ENCODE peak calls at places on chromosome 13, in nine cellular contexts. One of them, this sample, is unnamed.

GRCh38 chr13:20359335-20359734 is 127.2 kb upstream of the GJB6 start:
- DNase-seq in ascending aorta: no peak
- DNase-seq in CD8-positive, alpha-beta T cell: no peak
- DNase-seq in stomach: no peak
- DNase-seq in stimulated activated CD8-positive, alpha-beta memory T cell treated with anti-CD3 and anti-CD28 coated beads, Interleukin-4, amount 100 ng/mL, for 1 hour: no peak
- DNase-seq in globus pallidus: no peak
- DNase-seq in EH: peak
- DNase-seq in activated CD8-positive, alpha-beta memory T cell treated with anti-CD3 and anti-CD28 coated beads for 4 hours: no peak
- DNase-seq in T-helper 2 cell treated with Interferon-gamma antibody and Interleukin-4, amounts not matched to agents 5 μg/mL and 100 μg/mL, for 36 hours: peak
- DNase-seq in this sample: no peak

GRCh38 chr13:20053016-20053415 is 94.5 kb downstream of the ZMYM2 start:
- DNase-seq in globus pallidus: no peak
- DNase-seq in stomach: no peak
- DNase-seq in T-helper 2 cell treated with Interferon-gamma antibody and Interleukin-4, amounts not matched to agents 5 μg/mL and 100 μg/mL, for 36 hours: no peak
- DNase-seq in EH: peak
- DNase-seq in stimulated activated CD8-positive, alpha-beta memory T cell treated with anti-CD3 and anti-CD28 coated beads, Interleukin-4, amount 100 ng/mL, for 1 hour: no peak
- DNase-seq in CD8-positive, alpha-beta T cell: no peak
- DNase-seq in ascending aorta: no peak
- DNase-seq in activated CD8-positive, alpha-beta memory T cell treated with anti-CD3 and anti-CD28 coated beads for 4 hours: no peak
- DNase-seq in this sample: no peak

GRCh38 chr13:112705286-112705685 is 15.4 kb downstream of the ATP11A start:
- DNase-seq in EH: no peak
- DNase-seq in ascending aorta: no peak
- DNase-seq in stimulated activated CD8-positive, alpha-beta memory T cell treated with anti-CD3 and anti-CD28 coated beads, Interleukin-4, amount 100 ng/mL, for 1 hour: no peak
- DNase-seq in CD8-positive, alpha-beta T cell: no peak
- DNase-seq in activated CD8-positive, alpha-beta memory T cell treated with anti-CD3 and anti-CD28 coated beads for 4 hours: no peak
- DNase-seq in globus pallidus: no peak
- DNase-seq in T-helper 2 cell treated with Interferon-gamma antibody and Interleukin-4, amounts not matched to agents 5 μg/mL and 100 μg/mL, for 36 hours: no peak
- DNase-seq in stomach: peak
- DNase-seq in this sample: no peak

GRCh38 chr13:19782049-19782726 is 557 bp downstream of the PSPC1 start:
- DNase-seq in T-helper 2 cell treated with Interferon-gamma antibody and Interleukin-4, amounts not matched to agents 5 μg/mL and 100 μg/mL, for 36 hours: peak
- DNase-seq in CD8-positive, alpha-beta T cell: peak
- DNase-seq in globus pallidus: no peak
- DNase-seq in ascending aorta: no peak
- DNase-seq in EH: peak
- DNase-seq in stomach: peak
- DNase-seq in stimulated activated CD8-positive, alpha-beta memory T cell treated with anti-CD3 and anti-CD28 coated beads, Interleukin-4, amount 100 ng/mL, for 1 hour: peak
- DNase-seq in activated CD8-positive, alpha-beta memory T cell treated with anti-CD3 and anti-CD28 coated beads for 4 hours: peak
- DNase-seq in this sample: peak

GRCh38 chr13:112519517-112520060 is 68.4 kb downstream of the TUBGCP3 start:
- DNase-seq in stimulated activated CD8-positive, alpha-beta memory T cell treated with anti-CD3 and anti-CD28 coated beads, Interleukin-4, amount 100 ng/mL, for 1 hour: no peak
- DNase-seq in activated CD8-positive, alpha-beta memory T cell treated with anti-CD3 and anti-CD28 coated beads for 4 hours: no peak
- DNase-seq in EH: no peak
- DNase-seq in stomach: no peak
- DNase-seq in CD8-positive, alpha-beta T cell: no peak
- DNase-seq in globus pallidus: no peak
- DNase-seq in ascending aorta: no peak
- DNase-seq in T-helper 2 cell treated with Interferon-gamma antibody and Interleukin-4, amounts not matched to agents 5 μg/mL and 100 μg/mL, for 36 hours: no peak
- DNase-seq in this sample: no peak

GRCh38 chr13:58882556-58882955 is 1251.0 kb downstream of the PCDH17 start:
- DNase-seq in T-helper 2 cell treated with Interferon-gamma antibody and Interleukin-4, amounts not matched to agents 5 μg/mL and 100 μg/mL, for 36 hours: no peak
- DNase-seq in ascending aorta: no peak
- DNase-seq in EH: no peak
- DNase-seq in activated CD8-positive, alpha-beta memory T cell treated with anti-CD3 and anti-CD28 coated beads for 4 hours: no peak
- DNase-seq in CD8-positive, alpha-beta T cell: no peak
- DNase-seq in stimulated activated CD8-positive, alpha-beta memory T cell treated with anti-CD3 and anti-CD28 coated beads, Interleukin-4, amount 100 ng/mL, for 1 hour: no peak
- DNase-seq in globus pallidus: no peak
- DNase-seq in stomach: no peak
- DNase-seq in this sample: no peak

GRCh38 chr13:61880576-61881283 is 465.1 kb upstream of the PCDH20 start:
- DNase-seq in stomach: peak
- DNase-seq in CD8-positive, alpha-beta T cell: no peak
- DNase-seq in globus pallidus: peak
- DNase-seq in ascending aorta: no peak
- DNase-seq in T-helper 2 cell treated with Interferon-gamma antibody and Interleukin-4, amounts not matched to agents 5 μg/mL and 100 μg/mL, for 36 hours: no peak
- DNase-seq in EH: no peak
- DNase-seq in stimulated activated CD8-positive, alpha-beta memory T cell treated with anti-CD3 and anti-CD28 coated beads, Interleukin-4, amount 100 ng/mL, for 1 hour: no peak
- DNase-seq in activated CD8-positive, alpha-beta memory T cell treated with anti-CD3 and anti-CD28 coated beads for 4 hours: no peak
- DNase-seq in this sample: no peak

GRCh38 chr13:23570931-23571330 is 719 bp downstream of the TNFRSF19 start:
- DNase-seq in CD8-positive, alpha-beta T cell: no peak
- DNase-seq in stomach: no peak
- DNase-seq in EH: peak
- DNase-seq in activated CD8-positive, alpha-beta memory T cell treated with anti-CD3 and anti-CD28 coated beads for 4 hours: no peak
- DNase-seq in globus pallidus: no peak
- DNase-seq in T-helper 2 cell treated with Interferon-gamma antibody and Interleukin-4, amounts not matched to agents 5 μg/mL and 100 μg/mL, for 36 hours: no peak
- DNase-seq in ascending aorta: no peak
- DNase-seq in stimulated activated CD8-positive, alpha-beta memory T cell treated with anti-CD3 and anti-CD28 coated beads, Interleukin-4, amount 100 ng/mL, for 1 hour: no peak
- DNase-seq in this sample: no peak

GRCh38 chr13:108176685-108177274 is 38.6 kb downstream of the LIG4 start:
- DNase-seq in globus pallidus: peak
- DNase-seq in T-helper 2 cell treated with Interferon-gamma antibody and Interleukin-4, amounts not matched to agents 5 μg/mL and 100 μg/mL, for 36 hours: peak
- DNase-seq in stomach: peak
- DNase-seq in activated CD8-positive, alpha-beta memory T cell treated with anti-CD3 and anti-CD28 coated beads for 4 hours: peak
- DNase-seq in ascending aorta: no peak
- DNase-seq in stimulated activated CD8-positive, alpha-beta memory T cell treated with anti-CD3 and anti-CD28 coated beads, Interleukin-4, amount 100 ng/mL, for 1 hour: peak
- DNase-seq in CD8-positive, alpha-beta T cell: peak
- DNase-seq in EH: no peak
- DNase-seq in this sample: no peak

GRCh38 chr13:67366533-67366932 is 136.4 kb upstream of the PCDH9 start:
- DNase-seq in ascending aorta: no peak
- DNase-seq in globus pallidus: no peak
- DNase-seq in stimulated activated CD8-positive, alpha-beta memory T cell treated with anti-CD3 and anti-CD28 coated beads, Interleukin-4, amount 100 ng/mL, for 1 hour: no peak
- DNase-seq in activated CD8-positive, alpha-beta memory T cell treated with anti-CD3 and anti-CD28 coated beads for 4 hours: no peak
- DNase-seq in stomach: no peak
- DNase-seq in T-helper 2 cell treated with Interferon-gamma antibody and Interleukin-4, amounts not matched to agents 5 μg/mL and 100 μg/mL, for 36 hours: no peak
- DNase-seq in EH: no peak
- DNase-seq in CD8-positive, alpha-beta T cell: no peak
- DNase-seq in this sample: no peak

GRCh38 chr13:20006206-20006605 is 47.7 kb downstream of the ZMYM2 start:
- DNase-seq in EH: peak
- DNase-seq in activated CD8-positive, alpha-beta memory T cell treated with anti-CD3 and anti-CD28 coated beads for 4 hours: no peak
- DNase-seq in stomach: no peak
- DNase-seq in T-helper 2 cell treated with Interferon-gamma antibody and Interleukin-4, amounts not matched to agents 5 μg/mL and 100 μg/mL, for 36 hours: no peak
- DNase-seq in CD8-positive, alpha-beta T cell: no peak
- DNase-seq in ascending aorta: no peak
- DNase-seq in globus pallidus: no peak
- DNase-seq in stimulated activated CD8-positive, alpha-beta memory T cell treated with anti-CD3 and anti-CD28 coated beads, Interleukin-4, amount 100 ng/mL, for 1 hour: no peak
- DNase-seq in this sample: no peak